ENCODE peak calls at places on chromosomes 2 and 18, in nine cellular contexts. G is left cardiac atrium; J is PC-3; H is posterior cingulate gyrus; O is stimulated activated CD8-positive, alpha-beta memory T cell treated with anti-CD3 and anti-CD28 coated beads, Interleukin-15, amount 100 ng/mL, for 4 hours; S is amniotic stem cell; R is ovary; B is progenitor cell of endocrine pancreas; V is GM12865. D is an unnamed sample.

GRCh38 chr2:32632089-32632488 is 4.2 kb downstream of the TTC27 start:
- DNase-seq in S (peak; percentile 45), V (no peak), G (no peak), R (no peak), O (no peak), J (peak; percentile 82), H (no peak), B (no peak), D (no peak)

GRCh38 chr2:183034806-183035205 is 3.5 kb downstream of the NCKAP1 start:
- DNase-seq in O (no peak), G (no peak), B (no peak), R (no peak), J (no peak), V (no peak), S (no peak), H (no peak), D (peak; percentile 32)

GRCh38 chr2:229230911-229231310 is 40.2 kb downstream of the PID1 start:
- DNase-seq in V (no peak), H (no peak), R (no peak), O (no peak), G (no peak), J (no peak), S (no peak), B (no peak), D (no peak)

GRCh38 chr2:227163998-227164744 is at the start of the genes COL4A3 and COL4A4:
- DNase-seq in B (peak; percentile 28), R (peak; percentile 47), V (peak; percentile 85), H (no peak), G (peak; percentile 79), O (no peak), S (no peak), J (peak; percentile 49), D (peak; percentile 81)

GRCh38 chr2:76599732-76600368 is 889.1 kb upstream of the GCFC2 start:
- DNase-seq in G (peak; percentile 26), V (peak; percentile 92), S (no peak), J (peak; percentile 84), H (peak; percentile 13), B (peak; percentile 35), O (no peak), R (no peak), D (peak; percentile 47)

GRCh38 chr2:3238951-3239841 is 138.4 kb downstream of the EIPR1 start:
- DNase-seq in O (no peak), J (no peak), H (no peak), V (peak; percentile 74), B (no peak), S (no peak), R (no peak), G (no peak), D (no peak)

GRCh38 chr18:21315741-21316187 is 73.7 kb downstream of the GREB1L start:
- DNase-seq in V (no peak), J (no peak), H (no peak), O (no peak), S (no peak), R (no peak), B (no peak), G (no peak), D (peak; percentile 47)

GRCh38 chr18:3836937-3837336 is 387.0 kb downstream of the TGIF1 start:
- DNase-seq in R (no peak), H (no peak), G (no peak), B (no peak), O (no peak), J (no peak), V (no peak), S (no peak), D (no peak)

GRCh38 chr18:49767111-49768050 is 46.0 kb downstream of the ACAA2 start:
- DNase-seq in R (no peak), S (no peak), G (no peak), O (no peak), H (no peak), V (no peak), B (no peak), J (no peak), D (no peak)

GRCh38 chr18:3623769-3624545 is 174.0 kb downstream of the TGIF1 start:
- DNase-seq in B (peak; percentile 19), H (no peak), G (peak; percentile 85), S (peak; percentile 86), V (no peak), O (no peak), R (peak; percentile 40), J (peak; percentile 98), D (peak; percentile 75)

GRCh38 chr2:170147576-170147975 is 30.4 kb upstream of the MYO3B start:
- DNase-seq in G (no peak), S (no peak), R (no peak), B (no peak), O (no peak), H (no peak), V (no peak), J (no peak), D (no peak)

GRCh38 chr2:190587106-190587505 is 52.6 kb upstream of the NEMP2 start:
- DNase-seq in B (no peak), V (no peak), H (no peak), J (no peak), G (no peak), S (no peak), R (no peak), O (no peak), D (no peak)

GRCh38 chr18:56921888-56922480 is 224.9 kb upstream of the BOD1L2 start:
- DNase-seq in B (no peak), G (no peak), J (no peak), R (no peak), S (no peak), O (no peak), V (peak; percentile 38), H (no peak), D (no peak)

D was measured in H7.